ENCODE peak calls at places on chromosomes 4 and X, in ten cellular contexts. One of them, this sample, is unnamed.

GRCh38 chr4:100362363-100362762 is 155.5 kb downstream of the EMCN start:
- DNase-seq in cardiac muscle cell: peak
- DNase-seq in stimulated activated CD4-positive, alpha-beta T cell treated with anti-CD3 and anti-CD28 coated beads, Interleukin-2, amount 100 ng/mL, for 24 hours: no peak
- DNase-seq in T-helper 17 cell: no peak
- DNase-seq in NCI-H2171: no peak
- DNase-seq in 8988T: no peak
- DNase-seq in CD4-positive, alpha-beta T cell: no peak
- DNase-seq in activated CD4-positive, CD25-positive, alpha-beta regulatory T cell treated with anti-CD3 and anti-CD28 coated beads, Interleukin-2, amount 50 U/mL, for 72 hours: no peak
- DNase-seq in MV-4-11: peak
- DNase-seq in left cardiac atrium: no peak
- DNase-seq in this sample: no peak

GRCh38 chrX:104165894-104166734 is at the start of gene FAM199X:
- DNase-seq in cardiac muscle cell: peak
- DNase-seq in stimulated activated CD4-positive, alpha-beta T cell treated with anti-CD3 and anti-CD28 coated beads, Interleukin-2, amount 100 ng/mL, for 24 hours: peak
- DNase-seq in T-helper 17 cell: peak
- DNase-seq in NCI-H2171: peak
- DNase-seq in 8988T: peak
- DNase-seq in CD4-positive, alpha-beta T cell: peak
- DNase-seq in activated CD4-positive, CD25-positive, alpha-beta regulatory T cell treated with anti-CD3 and anti-CD28 coated beads, Interleukin-2, amount 50 U/mL, for 72 hours: peak
- DNase-seq in MV-4-11: peak
- DNase-seq in left cardiac atrium: peak
- DNase-seq in this sample: peak

GRCh38 chrX:107716045-107716684 is 59.4 kb downstream of the TSC22D3 start:
- DNase-seq in cardiac muscle cell: peak
- DNase-seq in stimulated activated CD4-positive, alpha-beta T cell treated with anti-CD3 and anti-CD28 coated beads, Interleukin-2, amount 100 ng/mL, for 24 hours: peak
- DNase-seq in T-helper 17 cell: no peak
- DNase-seq in NCI-H2171: peak
- DNase-seq in 8988T: no peak
- DNase-seq in CD4-positive, alpha-beta T cell: no peak
- DNase-seq in activated CD4-positive, CD25-positive, alpha-beta regulatory T cell treated with anti-CD3 and anti-CD28 coated beads, Interleukin-2, amount 50 U/mL, for 72 hours: no peak
- DNase-seq in MV-4-11: no peak
- DNase-seq in left cardiac atrium: no peak
- DNase-seq in this sample: no peak

GRCh38 chr4:173025131-173025530 is 143.5 kb upstream of the GALNT7 start:
- DNase-seq in cardiac muscle cell: peak
- DNase-seq in stimulated activated CD4-positive, alpha-beta T cell treated with anti-CD3 and anti-CD28 coated beads, Interleukin-2, amount 100 ng/mL, for 24 hours: no peak
- DNase-seq in T-helper 17 cell: no peak
- DNase-seq in NCI-H2171: peak
- DNase-seq in 8988T: no peak
- DNase-seq in CD4-positive, alpha-beta T cell: no peak
- DNase-seq in activated CD4-positive, CD25-positive, alpha-beta regulatory T cell treated with anti-CD3 and anti-CD28 coated beads, Interleukin-2, amount 50 U/mL, for 72 hours: no peak
- DNase-seq in MV-4-11: peak
- DNase-seq in left cardiac atrium: no peak
- DNase-seq in this sample: peak

GRCh38 chr4:85475631-85476233 is 782 bp downstream of the ARHGAP24 start:
- DNase-seq in cardiac muscle cell: peak
- DNase-seq in stimulated activated CD4-positive, alpha-beta T cell treated with anti-CD3 and anti-CD28 coated beads, Interleukin-2, amount 100 ng/mL, for 24 hours: no peak
- DNase-seq in T-helper 17 cell: no peak
- DNase-seq in NCI-H2171: no peak
- DNase-seq in 8988T: no peak
- DNase-seq in CD4-positive, alpha-beta T cell: no peak
- DNase-seq in activated CD4-positive, CD25-positive, alpha-beta regulatory T cell treated with anti-CD3 and anti-CD28 coated beads, Interleukin-2, amount 50 U/mL, for 72 hours: no peak
- DNase-seq in MV-4-11: no peak
- DNase-seq in left cardiac atrium: peak
- DNase-seq in this sample: no peak

GRCh38 chr4:88600129-88600849 is 8.0 kb downstream of the HERC3 start:
- DNase-seq in cardiac muscle cell: peak
- DNase-seq in stimulated activated CD4-positive, alpha-beta T cell treated with anti-CD3 and anti-CD28 coated beads, Interleukin-2, amount 100 ng/mL, for 24 hours: no peak
- DNase-seq in T-helper 17 cell: no peak
- DNase-seq in NCI-H2171: no peak
- DNase-seq in 8988T: no peak
- DNase-seq in CD4-positive, alpha-beta T cell: no peak
- DNase-seq in activated CD4-positive, CD25-positive, alpha-beta regulatory T cell treated with anti-CD3 and anti-CD28 coated beads, Interleukin-2, amount 50 U/mL, for 72 hours: no peak
- DNase-seq in MV-4-11: no peak
- DNase-seq in left cardiac atrium: no peak
- DNase-seq in this sample: no peak

GRCh38 chrX:47991263-47992092 is 12.3 kb downstream of the ZNF182 start:
- DNase-seq in cardiac muscle cell: peak
- DNase-seq in stimulated activated CD4-positive, alpha-beta T cell treated with anti-CD3 and anti-CD28 coated beads, Interleukin-2, amount 100 ng/mL, for 24 hours: no peak
- DNase-seq in T-helper 17 cell: no peak
- DNase-seq in NCI-H2171: no peak
- DNase-seq in 8988T: no peak
- DNase-seq in CD4-positive, alpha-beta T cell: no peak
- DNase-seq in activated CD4-positive, CD25-positive, alpha-beta regulatory T cell treated with anti-CD3 and anti-CD28 coated beads, Interleukin-2, amount 50 U/mL, for 72 hours: no peak
- DNase-seq in MV-4-11: peak
- DNase-seq in left cardiac atrium: no peak
- DNase-seq in this sample: no peak

GRCh38 chrX:45781901-45782553 is 581.4 kb upstream of the DIPK2B start:
- DNase-seq in cardiac muscle cell: peak
- DNase-seq in stimulated activated CD4-positive, alpha-beta T cell treated with anti-CD3 and anti-CD28 coated beads, Interleukin-2, amount 100 ng/mL, for 24 hours: no peak
- DNase-seq in T-helper 17 cell: no peak
- DNase-seq in NCI-H2171: no peak
- DNase-seq in 8988T: no peak
- DNase-seq in CD4-positive, alpha-beta T cell: no peak
- DNase-seq in activated CD4-positive, CD25-positive, alpha-beta regulatory T cell treated with anti-CD3 and anti-CD28 coated beads, Interleukin-2, amount 50 U/mL, for 72 hours: no peak
- DNase-seq in MV-4-11: peak
- DNase-seq in left cardiac atrium: no peak
- DNase-seq in this sample: no peak

GRCh38 chr4:87011340-87012034 is 76.7 kb downstream of the AFF1 start:
- DNase-seq in cardiac muscle cell: peak
- DNase-seq in stimulated activated CD4-positive, alpha-beta T cell treated with anti-CD3 and anti-CD28 coated beads, Interleukin-2, amount 100 ng/mL, for 24 hours: no peak
- DNase-seq in T-helper 17 cell: no peak
- DNase-seq in NCI-H2171: no peak
- DNase-seq in 8988T: no peak
- DNase-seq in CD4-positive, alpha-beta T cell: no peak
- DNase-seq in activated CD4-positive, CD25-positive, alpha-beta regulatory T cell treated with anti-CD3 and anti-CD28 coated beads, Interleukin-2, amount 50 U/mL, for 72 hours: no peak
- DNase-seq in MV-4-11: peak
- DNase-seq in left cardiac atrium: no peak
- DNase-seq in this sample: peak

GRCh38 chr4:13998850-13999249 is 371.3 kb upstream of the BOD1L1 start:
- DNase-seq in cardiac muscle cell: no peak
- DNase-seq in stimulated activated CD4-positive, alpha-beta T cell treated with anti-CD3 and anti-CD28 coated beads, Interleukin-2, amount 100 ng/mL, for 24 hours: no peak
- DNase-seq in T-helper 17 cell: no peak
- DNase-seq in NCI-H2171: no peak
- DNase-seq in 8988T: no peak
- DNase-seq in CD4-positive, alpha-beta T cell: no peak
- DNase-seq in activated CD4-positive, CD25-positive, alpha-beta regulatory T cell treated with anti-CD3 and anti-CD28 coated beads, Interleukin-2, amount 50 U/mL, for 72 hours: no peak
- DNase-seq in MV-4-11: no peak
- DNase-seq in left cardiac atrium: no peak
- DNase-seq in this sample: no peak

GRCh38 chr4:76954489-76954888 is 4.9 kb downstream of the SEPTIN11 start:
- DNase-seq in cardiac muscle cell: no peak
- DNase-seq in stimulated activated CD4-positive, alpha-beta T cell treated with anti-CD3 and anti-CD28 coated beads, Interleukin-2, amount 100 ng/mL, for 24 hours: no peak
- DNase-seq in T-helper 17 cell: no peak
- DNase-seq in NCI-H2171: no peak
- DNase-seq in 8988T: no peak
- DNase-seq in CD4-positive, alpha-beta T cell: no peak
- DNase-seq in activated CD4-positive, CD25-positive, alpha-beta regulatory T cell treated with anti-CD3 and anti-CD28 coated beads, Interleukin-2, amount 50 U/mL, for 72 hours: no peak
- DNase-seq in MV-4-11: no peak
- DNase-seq in left cardiac atrium: no peak
- DNase-seq in this sample: no peak

GRCh38 chr4:24403263-24403662 is 181.1 kb downstream of the DHX15 start:
- DNase-seq in cardiac muscle cell: no peak
- DNase-seq in stimulated activated CD4-positive, alpha-beta T cell treated with anti-CD3 and anti-CD28 coated beads, Interleukin-2, amount 100 ng/mL, for 24 hours: no peak
- DNase-seq in T-helper 17 cell: no peak
- DNase-seq in NCI-H2171: no peak
- DNase-seq in 8988T: no peak
- DNase-seq in CD4-positive, alpha-beta T cell: no peak
- DNase-seq in activated CD4-positive, CD25-positive, alpha-beta regulatory T cell treated with anti-CD3 and anti-CD28 coated beads, Interleukin-2, amount 50 U/mL, for 72 hours: no peak
- DNase-seq in MV-4-11: no peak
- DNase-seq in left cardiac atrium: no peak
- DNase-seq in this sample: no peak

GRCh38 chr4:136713140-136713539 is 819.2 kb downstream of the PCDH18 start:
- DNase-seq in cardiac muscle cell: peak
- DNase-seq in stimulated activated CD4-positive, alpha-beta T cell treated with anti-CD3 and anti-CD28 coated beads, Interleukin-2, amount 100 ng/mL, for 24 hours: no peak
- DNase-seq in T-helper 17 cell: no peak
- DNase-seq in NCI-H2171: no peak
- DNase-seq in 8988T: no peak
- DNase-seq in CD4-positive, alpha-beta T cell: no peak
- DNase-seq in activated CD4-positive, CD25-positive, alpha-beta regulatory T cell treated with anti-CD3 and anti-CD28 coated beads, Interleukin-2, amount 50 U/mL, for 72 hours: no peak
- DNase-seq in MV-4-11: no peak
- DNase-seq in left cardiac atrium: no peak
- DNase-seq in this sample: no peak

GRCh38 chr4:48722509-48723446 is 57.3 kb downstream of the FRYL start:
- DNase-seq in cardiac muscle cell: peak
- DNase-seq in stimulated activated CD4-positive, alpha-beta T cell treated with anti-CD3 and anti-CD28 coated beads, Interleukin-2, amount 100 ng/mL, for 24 hours: no peak
- DNase-seq in T-helper 17 cell: no peak
- DNase-seq in NCI-H2171: no peak
- DNase-seq in 8988T: no peak
- DNase-seq in CD4-positive, alpha-beta T cell: no peak
- DNase-seq in activated CD4-positive, CD25-positive, alpha-beta regulatory T cell treated with anti-CD3 and anti-CD28 coated beads, Interleukin-2, amount 50 U/mL, for 72 hours: no peak
- DNase-seq in MV-4-11: no peak
- DNase-seq in left cardiac atrium: no peak
- DNase-seq in this sample: no peak

GRCh38 chr4:31078661-31079060 is 358.5 kb downstream of the PCDH7 start:
- DNase-seq in cardiac muscle cell: no peak
- DNase-seq in stimulated activated CD4-positive, alpha-beta T cell treated with anti-CD3 and anti-CD28 coated beads, Interleukin-2, amount 100 ng/mL, for 24 hours: no peak
- DNase-seq in T-helper 17 cell: no peak
- DNase-seq in NCI-H2171: no peak
- DNase-seq in 8988T: no peak
- DNase-seq in CD4-positive, alpha-beta T cell: no peak
- DNase-seq in activated CD4-positive, CD25-positive, alpha-beta regulatory T cell treated with anti-CD3 and anti-CD28 coated beads, Interleukin-2, amount 50 U/mL, for 72 hours: no peak
- DNase-seq in MV-4-11: no peak
- DNase-seq in left cardiac atrium: no peak
- DNase-seq in this sample: no peak

GRCh38 chrX:72130762-72131231 is 918 bp downstream of the RTL5 start:
- DNase-seq in cardiac muscle cell: no peak
- DNase-seq in stimulated activated CD4-positive, alpha-beta T cell treated with anti-CD3 and anti-CD28 coated beads, Interleukin-2, amount 100 ng/mL, for 24 hours: no peak
- DNase-seq in T-helper 17 cell: no peak
- DNase-seq in NCI-H2171: no peak
- DNase-seq in 8988T: no peak
- DNase-seq in CD4-positive, alpha-beta T cell: no peak
- DNase-seq in activated CD4-positive, CD25-positive, alpha-beta regulatory T cell treated with anti-CD3 and anti-CD28 coated beads, Interleukin-2, amount 50 U/mL, for 72 hours: no peak
- DNase-seq in MV-4-11: no peak
- DNase-seq in left cardiac atrium: no peak
- DNase-seq in this sample: no peak

GRCh38 chrX:23861215-23861896 is 46.4 kb downstream of the APOO start:
- DNase-seq in cardiac muscle cell: no peak
- DNase-seq in stimulated activated CD4-positive, alpha-beta T cell treated with anti-CD3 and anti-CD28 coated beads, Interleukin-2, amount 100 ng/mL, for 24 hours: no peak
- DNase-seq in T-helper 17 cell: no peak
- DNase-seq in NCI-H2171: no peak
- DNase-seq in 8988T: no peak
- DNase-seq in CD4-positive, alpha-beta T cell: no peak
- DNase-seq in activated CD4-positive, CD25-positive, alpha-beta regulatory T cell treated with anti-CD3 and anti-CD28 coated beads, Interleukin-2, amount 50 U/mL, for 72 hours: no peak
- DNase-seq in MV-4-11: no peak
- DNase-seq in left cardiac atrium: no peak
- DNase-seq in this sample: no peak

GRCh38 chr4:107691378-107691777 is 28.7 kb downstream of the PAPSS1 start:
- DNase-seq in cardiac muscle cell: no peak
- DNase-seq in stimulated activated CD4-positive, alpha-beta T cell treated with anti-CD3 and anti-CD28 coated beads, Interleukin-2, amount 100 ng/mL, for 24 hours: no peak
- DNase-seq in T-helper 17 cell: no peak
- DNase-seq in NCI-H2171: peak
- DNase-seq in 8988T: no peak
- DNase-seq in CD4-positive, alpha-beta T cell: no peak
- DNase-seq in activated CD4-positive, CD25-positive, alpha-beta regulatory T cell treated with anti-CD3 and anti-CD28 coated beads, Interleukin-2, amount 50 U/mL, for 72 hours: no peak
- DNase-seq in MV-4-11: no peak
- DNase-seq in left cardiac atrium: no peak
- DNase-seq in this sample: no peak

GRCh38 chr4:81577392-81577791 is 105.7 kb upstream of the RASGEF1B start:
- DNase-seq in cardiac muscle cell: no peak
- DNase-seq in stimulated activated CD4-positive, alpha-beta T cell treated with anti-CD3 and anti-CD28 coated beads, Interleukin-2, amount 100 ng/mL, for 24 hours: no peak
- DNase-seq in T-helper 17 cell: no peak
- DNase-seq in NCI-H2171: no peak
- DNase-seq in 8988T: no peak
- DNase-seq in CD4-positive, alpha-beta T cell: no peak
- DNase-seq in activated CD4-positive, CD25-positive, alpha-beta regulatory T cell treated with anti-CD3 and anti-CD28 coated beads, Interleukin-2, amount 50 U/mL, for 72 hours: no peak
- DNase-seq in MV-4-11: no peak
- DNase-seq in left cardiac atrium: no peak
- DNase-seq in this sample: no peak

GRCh38 chrX:130786030-130786429 is 117.0 kb downstream of the ENOX2 start:
- DNase-seq in cardiac muscle cell: no peak
- DNase-seq in stimulated activated CD4-positive, alpha-beta T cell treated with anti-CD3 and anti-CD28 coated beads, Interleukin-2, amount 100 ng/mL, for 24 hours: no peak
- DNase-seq in T-helper 17 cell: no peak
- DNase-seq in NCI-H2171: no peak
- DNase-seq in 8988T: no peak
- DNase-seq in CD4-positive, alpha-beta T cell: no peak
- DNase-seq in activated CD4-positive, CD25-positive, alpha-beta regulatory T cell treated with anti-CD3 and anti-CD28 coated beads, Interleukin-2, amount 50 U/mL, for 72 hours: no peak
- DNase-seq in MV-4-11: no peak
- DNase-seq in left cardiac atrium: no peak
- DNase-seq in this sample: no peak

GRCh38 chr4:172980178-172980577 is 188.4 kb upstream of the GALNT7 start:
- DNase-seq in cardiac muscle cell: no peak
- DNase-seq in stimulated activated CD4-positive, alpha-beta T cell treated with anti-CD3 and anti-CD28 coated beads, Interleukin-2, amount 100 ng/mL, for 24 hours: no peak
- DNase-seq in T-helper 17 cell: no peak
- DNase-seq in NCI-H2171: no peak
- DNase-seq in 8988T: no peak
- DNase-seq in CD4-positive, alpha-beta T cell: no peak
- DNase-seq in activated CD4-positive, CD25-positive, alpha-beta regulatory T cell treated with anti-CD3 and anti-CD28 coated beads, Interleukin-2, amount 50 U/mL, for 72 hours: no peak
- DNase-seq in MV-4-11: no peak
- DNase-seq in left cardiac atrium: no peak
- DNase-seq in this sample: no peak

GRCh38 chr4:155954118-155954503 is 445 bp upstream of the CTSO start:
- DNase-seq in cardiac muscle cell: no peak
- DNase-seq in stimulated activated CD4-positive, alpha-beta T cell treated with anti-CD3 and anti-CD28 coated beads, Interleukin-2, amount 100 ng/mL, for 24 hours: peak
- DNase-seq in T-helper 17 cell: no peak
- DNase-seq in NCI-H2171: no peak
- DNase-seq in 8988T: no peak
- DNase-seq in CD4-positive, alpha-beta T cell: no peak
- DNase-seq in activated CD4-positive, CD25-positive, alpha-beta regulatory T cell treated with anti-CD3 and anti-CD28 coated beads, Interleukin-2, amount 50 U/mL, for 72 hours: peak
- DNase-seq in MV-4-11: no peak
- DNase-seq in left cardiac atrium: no peak
- DNase-seq in this sample: no peak

GRCh38 chr4:14607001-14607400 is 395.3 kb upstream of the CPEB2 start:
- DNase-seq in cardiac muscle cell: no peak
- DNase-seq in stimulated activated CD4-positive, alpha-beta T cell treated with anti-CD3 and anti-CD28 coated beads, Interleukin-2, amount 100 ng/mL, for 24 hours: no peak
- DNase-seq in T-helper 17 cell: no peak
- DNase-seq in NCI-H2171: no peak
- DNase-seq in 8988T: no peak
- DNase-seq in CD4-positive, alpha-beta T cell: no peak
- DNase-seq in activated CD4-positive, CD25-positive, alpha-beta regulatory T cell treated with anti-CD3 and anti-CD28 coated beads, Interleukin-2, amount 50 U/mL, for 72 hours: no peak
- DNase-seq in MV-4-11: no peak
- DNase-seq in left cardiac atrium: no peak
- DNase-seq in this sample: no peak

GRCh38 chr4:157271166-157271869 is 50.8 kb downstream of the GRIA2 start:
- DNase-seq in cardiac muscle cell: no peak
- DNase-seq in stimulated activated CD4-positive, alpha-beta T cell treated with anti-CD3 and anti-CD28 coated beads, Interleukin-2, amount 100 ng/mL, for 24 hours: no peak
- DNase-seq in T-helper 17 cell: no peak
- DNase-seq in NCI-H2171: no peak
- DNase-seq in 8988T: no peak
- DNase-seq in CD4-positive, alpha-beta T cell: no peak
- DNase-seq in activated CD4-positive, CD25-positive, alpha-beta regulatory T cell treated with anti-CD3 and anti-CD28 coated beads, Interleukin-2, amount 50 U/mL, for 72 hours: no peak
- DNase-seq in MV-4-11: no peak
- DNase-seq in left cardiac atrium: no peak
- DNase-seq in this sample: no peak

GRCh38 chrX:111006119-111006518 is 89.9 kb upstream of the PAK3 start:
- DNase-seq in cardiac muscle cell: peak
- DNase-seq in stimulated activated CD4-positive, alpha-beta T cell treated with anti-CD3 and anti-CD28 coated beads, Interleukin-2, amount 100 ng/mL, for 24 hours: no peak
- DNase-seq in T-helper 17 cell: no peak
- DNase-seq in NCI-H2171: no peak
- DNase-seq in 8988T: no peak
- DNase-seq in CD4-positive, alpha-beta T cell: no peak
- DNase-seq in activated CD4-positive, CD25-positive, alpha-beta regulatory T cell treated with anti-CD3 and anti-CD28 coated beads, Interleukin-2, amount 50 U/mL, for 72 hours: no peak
- DNase-seq in MV-4-11: peak
- DNase-seq in left cardiac atrium: no peak
- DNase-seq in this sample: no peak

GRCh38 chr4:87574996-87575395 is 33.3 kb upstream of the DSPP start:
- DNase-seq in cardiac muscle cell: peak
- DNase-seq in stimulated activated CD4-positive, alpha-beta T cell treated with anti-CD3 and anti-CD28 coated beads, Interleukin-2, amount 100 ng/mL, for 24 hours: no peak
- DNase-seq in T-helper 17 cell: no peak
- DNase-seq in NCI-H2171: no peak
- DNase-seq in 8988T: no peak
- DNase-seq in CD4-positive, alpha-beta T cell: no peak
- DNase-seq in activated CD4-positive, CD25-positive, alpha-beta regulatory T cell treated with anti-CD3 and anti-CD28 coated beads, Interleukin-2, amount 50 U/mL, for 72 hours: no peak
- DNase-seq in MV-4-11: peak
- DNase-seq in left cardiac atrium: no peak
- DNase-seq in this sample: no peak

GRCh38 chr4:118340109-118340508 is 12.7 kb downstream of the PRSS12 start:
- DNase-seq in cardiac muscle cell: no peak
- DNase-seq in stimulated activated CD4-positive, alpha-beta T cell treated with anti-CD3 and anti-CD28 coated beads, Interleukin-2, amount 100 ng/mL, for 24 hours: no peak
- DNase-seq in T-helper 17 cell: no peak
- DNase-seq in NCI-H2171: no peak
- DNase-seq in 8988T: no peak
- DNase-seq in CD4-positive, alpha-beta T cell: no peak
- DNase-seq in activated CD4-positive, CD25-positive, alpha-beta regulatory T cell treated with anti-CD3 and anti-CD28 coated beads, Interleukin-2, amount 50 U/mL, for 72 hours: no peak
- DNase-seq in MV-4-11: no peak
- DNase-seq in left cardiac atrium: no peak
- DNase-seq in this sample: no peak

GRCh38 chr4:36716874-36717273 is 435.5 kb downstream of the DTHD1 start:
- DNase-seq in cardiac muscle cell: no peak
- DNase-seq in stimulated activated CD4-positive, alpha-beta T cell treated with anti-CD3 and anti-CD28 coated beads, Interleukin-2, amount 100 ng/mL, for 24 hours: no peak
- DNase-seq in T-helper 17 cell: no peak
- DNase-seq in NCI-H2171: no peak
- DNase-seq in 8988T: no peak
- DNase-seq in CD4-positive, alpha-beta T cell: no peak
- DNase-seq in activated CD4-positive, CD25-positive, alpha-beta regulatory T cell treated with anti-CD3 and anti-CD28 coated beads, Interleukin-2, amount 50 U/mL, for 72 hours: no peak
- DNase-seq in MV-4-11: peak
- DNase-seq in left cardiac atrium: no peak
- DNase-seq in this sample: no peak

This sample was measured in NCI-H345.